ENCODE peak calls at places on chromosomes 3 and 15, in five cellular contexts. W is uterus, J is activated T-cell treated with anti-CD3 and anti-CD28 coated beads for 1 hour, E is choroid plexus epithelial cell, B is activated B cell treated with CpG ODN at 0.5 μM for 24 hours. Q is an unnamed sample.

GRCh38 chr3:41565003-41565402 is 365.7 kb downstream of the CTNNB1 start:
- DNase-seq in W (no peak), J (no peak), E (no peak), B (no peak), Q (no peak)

GRCh38 chr3:196063456-196063855 is 18.4 kb downstream of the TFRC start:
- DNase-seq in W (no peak), J (no peak), E (peak), B (no peak), Q (no peak)

GRCh38 chr3:108001457-108001856 is 89.4 kb downstream of the CD47 start:
- DNase-seq in W (no peak), J (no peak), E (peak), B (no peak), Q (peak)

GRCh38 chr15:28974142-28974541 is 88.4 kb downstream of the APBA2 start:
- DNase-seq in W (no peak), J (no peak), E (no peak), B (no peak), Q (no peak)

GRCh38 chr3:22113453-22113852 is 362.4 kb upstream of the ZNF385D start:
- DNase-seq in W (no peak), J (no peak), E (peak), B (no peak), Q (no peak)

GRCh38 chr3:174199696-174200095 is 659.4 kb upstream of the NAALADL2 start:
- DNase-seq in W (no peak), J (no peak), E (no peak), B (no peak), Q (no peak)

GRCh38 chr3:104273046-104273649 is 1093.6 kb upstream of the ALCAM start:
- DNase-seq in W (no peak), J (no peak), E (peak), B (no peak), Q (peak)

GRCh38 chr3:186099178-186099577 is 9.7 kb downstream of the ETV5 start:
- DNase-seq in W (peak), J (no peak), E (peak), B (no peak), Q (no peak)

GRCh38 chr3:52532517-52532837 is 1.2 kb downstream of the NT5DC2 start:
- DNase-seq in W (peak), J (no peak), E (peak), B (no peak), Q (peak)

GRCh38 chr15:43912991-43913927 is 86.5 kb downstream of the WDR76 start:
- DNase-seq in W (peak), J (no peak), E (peak), B (no peak), Q (peak)

GRCh38 chr3:151909720-151910405 is 36.4 kb downstream of the SUCNR1 start:
- DNase-seq in W (no peak), J (no peak), E (peak), B (no peak), Q (no peak)

GRCh38 chr3:111616417-111617105 is 21.4 kb upstream of the ZBED2 start:
- DNase-seq in W (no peak), J (peak), E (peak), B (no peak), Q (no peak)

GRCh38 chr3:147680820-147681488 is 271.8 kb downstream of the ZIC1 start:
- DNase-seq in W (no peak), J (no peak), E (peak), B (no peak), Q (no peak)

GRCh38 chr3:14042680-14043079 is 82.0 kb downstream of the CHCHD4 start:
- DNase-seq in W (no peak), J (no peak), E (peak), B (no peak), Q (no peak)

GRCh38 chr3:58422756-58423324 is 10.8 kb downstream of the PDHB start:
- DNase-seq in W (no peak), J (no peak), E (peak), B (no peak), Q (no peak)

GRCh38 chr15:74773731-74774252 is 8.1 kb upstream of the CSK start:
- DNase-seq in W (no peak), J (no peak), E (peak), B (no peak), Q (no peak)

GRCh38 chr3:1726741-1727140 is 371.9 kb upstream of the CNTN4 start:
- DNase-seq in W (no peak), J (no peak), E (no peak), B (no peak), Q (no peak)

GRCh38 chr15:52790166-52790708 is at the start of gene ONECUT1:
- DNase-seq in W (no peak), J (no peak), E (peak), B (peak), Q (peak)

GRCh38 chr3:88991496-88991895 is 115.9 kb upstream of the EPHA3 start:
- DNase-seq in W (no peak), J (no peak), E (peak), B (no peak), Q (no peak)

GRCh38 chr15:88655780-88656488 is 17.1 kb downstream of the ISG20 start:
- DNase-seq in W (no peak), J (no peak), E (no peak), B (peak), Q (no peak)

GRCh38 chr3:53858096-53858741 is 11.9 kb downstream of the IL17RB start:
- DNase-seq in W (no peak), J (no peak), E (no peak), B (no peak), Q (no peak)

GRCh38 chr15:59294574-59294960 is 78.1 kb downstream of the MYO1E start:
- DNase-seq in W (no peak), J (no peak), E (peak), B (no peak), Q (peak)

GRCh38 chr3:135147657-135148056 is 352.6 kb downstream of the EPHB1 start:
- DNase-seq in W (no peak), J (no peak), E (no peak), B (no peak), Q (no peak)

GRCh38 chr15:74608776-74609175 is 6.9 kb upstream of the CLK3 start:
- DNase-seq in W (no peak), J (no peak), E (no peak), B (no peak), Q (no peak)

GRCh38 chr15:81312790-81313543 is 11.0 kb downstream of the STARD5 start:
- DNase-seq in W (peak), J (no peak), E (peak), B (no peak), Q (peak)

GRCh38 chr3:72247645-72248388 is 462.9 kb upstream of the PROK2 start:
- DNase-seq in W (no peak), J (no peak), E (no peak), B (no peak), Q (no peak)

GRCh38 chr15:57090460-57090859 is 172.0 kb downstream of the TCF12 start:
- DNase-seq in W (no peak), J (no peak), E (peak), B (no peak), Q (no peak)

GRCh38 chr3:62551556-62551955 is 178.2 kb upstream of the FEZF2 start:
- DNase-seq in W (no peak), J (no peak), E (no peak), B (no peak), Q (no peak)